ENCODE peak calls at places on chromosome 12, in eight cellular contexts. S, V, T, H, X, N, U and L are unnamed samples.

GRCh38 chr12:47120736-47121135 is 41.0 kb upstream of the AMIGO2 start:
- DNase-seq in S (no peak), H (no peak), N (no peak), U (no peak), X (no peak), V (no peak), T (no peak), L (no peak)

GRCh38 chr12:49974231-49974675 is 1.5 kb downstream of the AQP6 start:
- DNase-seq in H (no peak), S (peak; percentile 83), N (peak; percentile 30), U (peak; percentile 64), V (no peak), T (peak; percentile 75), X (peak; percentile 85), L (no peak)

GRCh38 chr12:74539261-74539660 is 1.6 kb downstream of the ATXN7L3B start:
- DNase-seq in H (no peak), N (no peak), U (no peak), X (no peak), S (peak; percentile 4), V (no peak), T (peak; percentile 32), L (no peak)

GRCh38 chr12:32577328-32577727 is 101.8 kb upstream of the DNM1L start:
- DNase-seq in H (no peak), X (no peak), S (no peak), U (no peak), V (no peak), N (no peak), T (no peak), L (no peak)

GRCh38 chr12:100857418-100857817 is 62.8 kb downstream of the ANO4 start:
- DNase-seq in X (no peak), U (no peak), S (no peak), H (no peak), V (no peak), N (no peak), T (no peak), L (no peak)

GRCh38 chr12:125314051-125314882 is 249.0 kb downstream of the AACS start:
- DNase-seq in T (peak; percentile 43), H (no peak), X (no peak), V (no peak), S (no peak), U (no peak), N (no peak), L (no peak)

GRCh38 chr12:29741342-29742241 is 42.1 kb downstream of the TMTC1 start:
- DNase-seq in N (peak; percentile 77), V (no peak), H (no peak), U (no peak), X (no peak), S (peak; percentile 93), T (no peak), L (peak; percentile 92)

GRCh38 chr12:29734299-29734698 is 49.4 kb downstream of the TMTC1 start:
- DNase-seq in V (no peak), X (no peak), S (no peak), N (no peak), U (no peak), T (no peak), H (no peak), L (no peak)

GRCh38 chr12:106248177-106248848 is 493 bp upstream of the CKAP4 start:
- DNase-seq in V (peak; percentile 53), U (peak; percentile 77), H (no peak), T (peak; percentile 52), N (peak; percentile 39), S (peak; percentile 85), X (peak; percentile 79), L (peak; percentile 82)

GRCh38 chr12:53059434-53060063 is 9.7 kb downstream of the TNS2 start:
- DNase-seq in N (no peak), T (no peak), S (no peak), V (no peak), H (no peak), X (no peak), U (no peak), L (no peak)

GRCh38 chr12:112900298-112901145 is 6.2 kb upstream of the OAS1 start:
- DNase-seq in V (peak; percentile 56), S (peak; percentile 62), X (no peak), H (peak; percentile 17), U (peak; percentile 42), N (peak; percentile 45), T (peak; percentile 45), L (peak; percentile 74)

GRCh38 chr12:101957251-101957650 is 79.9 kb downstream of the DRAM1 start:
- DNase-seq in X (no peak), N (no peak), T (no peak), H (no peak), S (no peak), U (peak; percentile 87), V (no peak), L (no peak)

GRCh38 chr12:52440821-52441319 is 6.7 kb upstream of the KRT75 start:
- DNase-seq in X (no peak), N (peak; percentile 99), U (peak; percentile 83), H (no peak), S (peak; percentile 74), V (no peak), T (no peak), L (peak; percentile 44)

GRCh38 chr12:1949771-1950470 is 31.5 kb upstream of the CACNA2D4 start:
- DNase-seq in U (no peak), X (no peak), H (no peak), V (no peak), S (peak; percentile 37), N (no peak), T (no peak), L (no peak)

GRCh38 chr12:96989916-96990315 is 82.9 kb downstream of the NEDD1 start:
- DNase-seq in U (no peak), T (peak; percentile 80), X (no peak), V (peak; percentile 54), H (no peak), N (peak; percentile 42), S (no peak), L (peak; percentile 41)

DNA sequence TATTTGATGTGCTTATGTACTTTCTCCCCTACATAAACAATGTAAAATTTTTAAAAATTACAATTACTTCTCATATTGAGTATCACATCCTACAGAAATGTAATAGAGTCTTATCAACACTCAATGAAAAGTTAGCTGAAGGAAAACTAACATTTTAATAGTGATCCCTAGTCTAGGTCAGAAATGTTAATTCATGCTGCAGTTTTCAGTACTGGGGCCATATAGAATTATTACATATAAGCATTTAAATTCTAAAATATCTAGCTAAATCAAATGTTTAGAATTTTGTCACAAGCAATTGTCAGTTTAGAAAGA is 37.8 kb downstream of the SLC6A15 start:
- DNase-seq in N (no peak), X (no peak), V (no peak), T (no peak), U (no peak), S (no peak), H (no peak), L (no peak)
- TF ChIP-seq CTCF in N (no peak), X (no peak), V (no peak), T (no peak), U (no peak), S (no peak), H (no peak), L (no peak)

GRCh38 chr12:107402041-107403022 is 283.3 kb upstream of the PWP1 start:
- DNase-seq in U (peak; percentile 53), S (peak; percentile 58), T (peak; percentile 83), H (peak; percentile 81), N (peak; percentile 75), X (no peak), V (peak; percentile 66), L (peak; percentile 81)

GRCh38 chr12:107405436-107405835 is 280.2 kb upstream of the PWP1 start:
- DNase-seq in T (no peak), N (no peak), S (no peak), U (no peak), X (no peak), V (no peak), H (no peak), L (no peak)

GRCh38 chr12:107406932-107407331 is 278.7 kb upstream of the PWP1 start:
- DNase-seq in U (no peak), V (no peak), T (no peak), S (no peak), H (no peak), X (no peak), N (no peak), L (no peak)

GRCh38 chr12:107400686-107401447 is 284.7 kb upstream of the PWP1 start:
- DNase-seq in H (no peak), N (no peak), S (peak; percentile 55), V (no peak), T (no peak), X (no peak), U (peak; percentile 72), L (peak; percentile 60)

DNA sequence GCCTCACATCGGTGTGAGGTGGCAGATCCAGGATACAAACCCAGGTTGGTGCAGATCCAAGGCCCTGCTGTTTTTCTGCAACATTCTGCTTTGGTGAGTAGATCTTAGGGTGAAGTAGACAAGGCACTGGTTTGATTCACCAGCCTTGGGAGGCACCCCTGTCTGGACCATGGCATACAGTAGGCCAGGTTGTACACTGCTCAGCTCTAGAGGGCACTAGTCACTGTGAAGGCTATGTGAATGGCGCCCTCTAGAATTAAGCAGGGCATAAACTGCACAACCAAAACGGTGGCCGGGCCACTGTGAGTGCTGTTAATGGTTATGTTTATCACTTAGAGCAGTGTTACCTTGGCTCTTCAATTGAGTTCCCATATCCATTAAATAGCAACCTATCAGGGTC is 280.6 kb upstream of the PWP1 start:
- DNase-seq in T (peak; percentile 59), X (no peak), S (no peak), N (peak; percentile 72), V (peak; percentile 43), U (peak; percentile 21), H (no peak), L (peak; percentile 62)
- TF ChIP-seq CTCF in T (peak; percentile 65), X (peak; percentile 23), S (peak; percentile 71), N (peak; percentile 86), V (peak; percentile 68), U (peak; percentile 51), H (peak; percentile 68), L (peak; percentile 35)

GRCh38 chr12:26773313-26774104 is 59.5 kb downstream of the ITPR2 start:
- DNase-seq in V (no peak), U (no peak), N (no peak), S (no peak), T (no peak), X (no peak), H (no peak), L (no peak)
- TF ChIP-seq CTCF in V (no peak), U (no peak), N (no peak), S (no peak), T (no peak), X (no peak), H (no peak), L (no peak)

DNA sequence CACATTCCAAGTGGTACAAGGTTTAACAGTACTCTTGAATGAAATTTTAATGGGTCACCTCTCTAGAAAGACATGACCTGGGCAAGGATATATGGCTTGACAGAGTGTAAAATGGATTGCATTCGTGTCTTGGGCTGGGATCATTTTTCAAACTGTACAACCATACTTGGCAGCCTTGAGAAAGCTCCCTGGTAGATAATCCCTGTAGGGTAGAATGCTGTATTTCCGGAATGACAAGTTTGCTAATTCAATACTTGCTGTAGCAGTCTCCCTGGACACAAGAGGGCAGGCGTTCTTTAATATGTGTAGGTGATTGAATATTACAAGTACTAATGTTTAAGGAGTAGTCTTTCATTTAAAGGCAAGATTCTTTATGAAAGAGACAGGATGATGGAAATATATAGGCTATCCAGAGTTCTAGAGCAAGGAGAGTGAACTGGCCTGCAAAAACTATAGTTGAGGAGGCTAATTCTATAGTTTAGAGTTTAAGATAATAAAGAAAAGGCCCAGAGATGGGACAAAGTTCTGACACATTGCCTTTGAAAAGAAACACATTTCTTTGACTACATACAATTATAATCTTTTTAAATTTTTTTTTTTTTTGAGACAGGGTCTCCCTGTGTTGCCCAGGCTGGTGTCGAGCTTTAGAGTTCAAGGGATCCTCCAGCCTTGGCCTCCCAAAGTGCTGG is 53.4 kb downstream of the PLBD1 start:
- DNase-seq in H (peak; percentile 5), X (no peak), N (peak; percentile 96), U (peak; percentile 16), T (peak; percentile 21), V (peak; percentile 82), S (peak; percentile 57), L (peak; percentile 58)
- TF ChIP-seq CTCF in H (no peak), X (peak; percentile 45), N (peak; percentile 50), U (peak; percentile 41), T (peak; percentile 42), V (peak; percentile 87), S (peak; percentile 28), L (peak; percentile 44)

GRCh38 chr12:111271674-111272418 is 97.0 kb downstream of the PHETA1 start:
- DNase-seq in N (no peak), U (no peak), V (no peak), T (no peak), S (no peak), X (no peak), H (no peak), L (peak; percentile 6)
- TF ChIP-seq CTCF in N (peak; percentile 33), U (peak; percentile 18), V (no peak), T (peak; percentile 28), S (peak; percentile 30), X (no peak), H (no peak), L (no peak)